ENCODE peak calls at places on chromosomes 2 and 18, in four cellular contexts. V is H9, K is H1, F is trophoblast cell. E is an unnamed sample.

GRCh38 chr2:157302492-157303099 is 23.0 kb downstream of the ERMN start:
- DNase-seq in V (no peak), K (no peak), F (peak), E (peak)

GRCh38 chr2:63819765-63820717 is 21.7 kb upstream of the UGP2 start:
- DNase-seq in V (no peak), K (no peak), F (peak), E (no peak)

GRCh38 chr2:230158468-230158867 is 61.3 kb downstream of the SP110 start:
- DNase-seq in V (no peak), K (no peak), F (no peak), E (no peak)

GRCh38 chr18:35861367-35862114 is 110.9 kb upstream of the RMP24 start:
- DNase-seq in V (no peak), K (no peak), F (no peak), E (no peak)

GRCh38 chr2:36562973-36563532 is 34.9 kb downstream of the FEZ2 start:
- DNase-seq in V (no peak), K (no peak), F (peak), E (no peak)

GRCh38 chr2:31945572-31945935 is 65.3 kb downstream of the MEMO1 start:
- DNase-seq in V (no peak), K (no peak), F (peak), E (no peak)

GRCh38 chr18:56727399-56727798 is 76.2 kb downstream of the WDR7 start:
- DNase-seq in V (no peak), K (no peak), F (no peak), E (no peak)

GRCh38 chr2:173090973-173091660 is 15.5 kb downstream of the MAP3K20 start:
- DNase-seq in V (peak), K (no peak), F (no peak), E (no peak)

GRCh38 chr2:61670591-61671503 is 132.7 kb upstream of the XPO1 start:
- DNase-seq in V (no peak), K (no peak), F (no peak), E (no peak)

GRCh38 chr2:60834270-60834717 is 47.1 kb upstream of the REL start:
- DNase-seq in V (no peak), K (no peak), F (peak), E (no peak)

GRCh38 chr18:8828798-8829197 is 123.4 kb downstream of the MTCL1 start:
- DNase-seq in V (no peak), K (no peak), F (no peak), E (no peak)
- H3K4ac ChIP-seq in V (no peak), K (no peak), F (no peak), E (no peak)

DNA sequence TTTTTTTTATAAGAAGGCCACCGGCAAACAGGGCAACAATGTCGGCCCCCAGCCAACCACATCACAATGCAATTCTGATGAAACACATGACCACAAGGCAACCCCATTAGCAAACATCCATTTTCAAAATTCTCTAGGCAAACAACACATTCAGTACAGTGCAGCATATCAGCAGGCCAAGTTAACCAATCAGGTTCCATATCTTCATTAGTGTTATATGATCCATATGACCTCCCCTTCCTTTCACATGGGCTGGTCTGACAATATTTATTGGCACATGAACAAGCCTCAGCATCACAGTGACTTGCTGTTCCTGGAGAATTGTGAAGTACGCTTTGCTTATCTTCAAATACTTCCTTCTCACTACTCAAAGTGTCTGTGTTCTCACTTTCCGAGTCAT is 19.8 kb downstream of the RNF103 start:
- DNase-seq in V (no peak), K (no peak), F (no peak), E (no peak)
- H2BK12ac ChIP-seq in V (no peak), K (no peak), F (no peak), E (no peak)

GRCh38 chr2:222257645-222258044 is 41.2 kb downstream of the PAX3 start:
- DNase-seq in V (no peak), K (no peak), F (no peak), E (no peak)
- H2BK120ac ChIP-seq in V (no peak), K (no peak), F (no peak), E (no peak)

DNA sequence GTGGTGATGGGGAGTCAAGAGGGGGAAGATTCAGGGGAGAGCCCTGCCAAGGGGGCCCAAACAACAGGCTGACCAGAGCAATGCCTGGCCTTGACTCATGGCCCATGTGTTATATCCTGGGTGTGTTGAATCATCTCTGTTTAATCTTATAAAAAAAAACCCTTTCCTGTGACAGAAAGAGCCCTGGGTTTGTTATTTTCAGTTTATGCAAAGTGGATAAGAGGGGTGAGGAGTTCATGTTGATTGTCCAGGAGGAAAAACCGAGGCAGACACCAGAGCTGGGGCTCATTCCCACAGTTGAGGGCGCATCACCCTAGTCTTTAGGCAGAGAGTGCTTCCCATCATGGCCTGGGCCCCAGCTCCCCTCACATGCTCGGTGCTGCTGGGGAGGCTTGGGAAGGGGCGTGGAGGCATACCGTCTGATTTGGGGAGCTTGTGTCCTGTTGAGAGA is 30.9 kb upstream of the IL37 start:
- DNase-seq in V (no peak), K (no peak), F (no peak), E (no peak)
- H3K4ac ChIP-seq in V (no peak), K (no peak), F (no peak), E (no peak)

DNA sequence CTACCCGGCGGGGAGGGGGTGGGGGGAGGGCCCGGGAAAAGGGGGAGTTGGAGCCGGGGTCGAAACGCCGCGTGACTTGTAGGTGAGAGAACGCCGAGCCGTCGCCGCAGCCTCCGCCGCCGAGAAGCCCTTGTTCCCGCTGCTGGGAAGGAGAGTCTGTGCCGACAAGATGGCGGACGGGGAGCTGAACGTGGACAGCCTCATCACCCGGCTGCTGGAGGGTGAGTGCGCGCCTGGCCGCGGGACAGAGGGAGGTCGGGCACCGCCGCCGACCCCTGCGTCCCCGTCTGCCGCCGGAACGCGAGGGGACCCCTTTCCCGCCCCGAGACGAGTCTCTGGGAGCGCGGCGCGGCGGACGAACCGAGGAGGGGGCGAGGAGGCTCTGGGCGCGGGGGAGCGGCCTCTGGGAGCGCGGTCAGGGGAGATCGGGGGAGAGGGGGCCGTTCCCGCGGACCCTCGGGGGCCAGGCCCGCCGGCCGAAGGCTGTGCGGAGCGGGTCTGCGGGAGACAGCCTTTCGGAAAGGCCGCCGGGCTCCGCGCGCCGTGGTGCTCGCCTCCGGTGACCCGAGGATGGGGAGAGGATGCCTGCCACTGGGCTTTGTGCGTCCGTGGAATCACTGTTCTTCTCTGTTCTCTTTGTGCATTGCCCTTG is 452 bp downstream of the PPP1CB start:
- DNase-seq in V (no peak), K (no peak), F (no peak), E (no peak)
- H2BK12ac ChIP-seq in V (peak), K (peak), F (peak), E (no peak)

GRCh38 chr2:127638361-127639110 is 7.4 kb upstream of the GPR17 start:
- DNase-seq in V (peak), K (peak), F (peak), E (no peak)

GRCh38 chr2:127635380-127636237 is 10.3 kb upstream of the GPR17 start:
- DNase-seq in V (no peak), K (no peak), F (no peak), E (no peak)

GRCh38 chr2:127636248-127637235 is 9.4 kb upstream of the GPR17 start:
- DNase-seq in V (no peak), K (no peak), F (peak), E (no peak)

GRCh38 chr2:127637725-127638252 is 8.2 kb upstream of the GPR17 start:
- DNase-seq in V (peak), K (peak), F (peak), E (no peak)

DNA sequence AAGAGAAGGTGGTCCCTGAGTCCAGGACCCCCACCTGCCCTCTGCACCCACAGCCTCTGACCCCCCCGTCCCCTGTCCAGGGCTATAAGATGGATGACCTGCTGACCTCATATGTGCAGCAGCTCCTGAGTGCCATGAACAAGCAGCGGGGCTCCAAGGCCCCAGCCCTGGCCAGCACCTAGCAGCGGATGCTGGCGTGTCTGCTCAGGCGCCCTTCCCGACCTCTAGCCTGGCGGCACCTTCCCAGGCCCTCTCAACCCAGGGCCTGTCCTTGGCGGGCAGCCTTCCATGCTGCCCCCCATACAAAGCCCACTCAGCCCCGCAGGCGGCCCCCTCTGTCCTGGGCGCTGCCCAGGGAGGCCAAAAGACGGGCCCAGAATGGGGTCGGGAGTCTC is 8.7 kb upstream of the GPR17 start:
- DNase-seq in V (no peak), K (no peak), F (peak), E (no peak)
- H2BK120ac ChIP-seq in V (no peak), K (peak), F (peak), E (peak)